ENCODE peak calls at places on chromosomes 1 and 21, in six cellular contexts. M is IMR-90, C is right cardiac atrium, S is fibroblast of the aortic adventitia, A is fibroblast of lung, B is hepatocyte. J is an unnamed sample.

GRCh38 chr1:242239394-242239793 is 240.5 kb upstream of the MAP1LC3C start:
- DNase-seq in A (no peak), M (no peak), B (no peak), S (no peak), C (no peak), J (no peak)

GRCh38 chr1:202687819-202688218 is 22.4 kb downstream of the SYT2 start:
- DNase-seq in S (no peak), C (no peak), A (no peak), M (no peak), B (no peak), J (no peak)

GRCh38 chr1:183480971-183481431 is 8.7 kb downstream of the SMG7 start:
- DNase-seq in S (peak; percentile 31), C (no peak), B (no peak), M (peak; percentile 19), A (no peak), J (peak; percentile 26)

GRCh38 chr21:42312626-42313104 is 2.5 kb downstream of the TFF3 start:
- DNase-seq in B (no peak), C (no peak), S (no peak), A (no peak), M (no peak), J (no peak)

GRCh38 chr1:200895801-200896570 is 1.3 kb downstream of the INAVA start:
- DNase-seq in S (peak; percentile 8), M (no peak), B (peak; percentile 62), C (no peak), A (no peak), J (no peak)

GRCh38 chr1:156896490-156897033 is 3.0 kb downstream of the PEAR1 start:
- DNase-seq in M (peak; percentile 92), B (peak; percentile 71), S (peak; percentile 91), A (peak; percentile 84), C (peak; percentile 67), J (peak; percentile 87)

GRCh38 chr1:24864409-24864808 is 65.7 kb downstream of the RUNX3 start:
- DNase-seq in C (no peak), M (no peak), A (no peak), B (peak; percentile 71), S (no peak), J (no peak)

GRCh38 chr1:207823880-207824566 is 72.2 kb downstream of the CD46 start:
- DNase-seq in B (peak; percentile 92), S (peak; percentile 98), C (peak; percentile 91), M (peak; percentile 97), A (peak; percentile 98), J (peak; percentile 98)

GRCh38 chr1:110538082-110538481 is 19.1 kb upstream of the KCNA10 start:
- DNase-seq in M (no peak), B (no peak), A (no peak), C (no peak), S (no peak), J (no peak)

GRCh38 chr1:41341756-41342562 is 19.3 kb upstream of the FOXO6 start:
- DNase-seq in A (no peak), S (no peak), M (no peak), B (peak; percentile 63), C (no peak), J (peak; percentile 38)

GRCh38 chr1:15248238-15248637 is 1.2 kb downstream of the FHAD1 start:
- DNase-seq in M (no peak), S (no peak), A (no peak), C (no peak), B (no peak), J (no peak)

GRCh38 chr1:229593800-229594199 is 32.1 kb downstream of the TAF5L start:
- DNase-seq in M (no peak), S (no peak), B (no peak), C (no peak), A (no peak), J (no peak)

GRCh38 chr1:227759345-227760300 is 24.4 kb downstream of the SNAP47 start:
- DNase-seq in S (peak; percentile 84), C (no peak), B (peak; percentile 82), A (peak; percentile 96), M (peak; percentile 99), J (peak; percentile 96)

GRCh38 chr1:54395535-54395934 is 10.7 kb downstream of the SSBP3 start:
- DNase-seq in C (no peak), A (no peak), B (no peak), S (no peak), M (no peak), J (no peak)

GRCh38 chr1:54391450-54392071 is 14.6 kb downstream of the SSBP3 start:
- DNase-seq in B (no peak), C (no peak), S (no peak), A (no peak), M (no peak), J (no peak)

GRCh38 chr1:54394104-54394503 is 12.1 kb downstream of the SSBP3 start:
- DNase-seq in B (no peak), M (no peak), C (no peak), S (no peak), A (no peak), J (no peak)

GRCh38 chr1:54392401-54392800 is 13.8 kb downstream of the SSBP3 start:
- DNase-seq in S (no peak), M (no peak), A (no peak), C (no peak), B (no peak), J (no peak)

DNA sequence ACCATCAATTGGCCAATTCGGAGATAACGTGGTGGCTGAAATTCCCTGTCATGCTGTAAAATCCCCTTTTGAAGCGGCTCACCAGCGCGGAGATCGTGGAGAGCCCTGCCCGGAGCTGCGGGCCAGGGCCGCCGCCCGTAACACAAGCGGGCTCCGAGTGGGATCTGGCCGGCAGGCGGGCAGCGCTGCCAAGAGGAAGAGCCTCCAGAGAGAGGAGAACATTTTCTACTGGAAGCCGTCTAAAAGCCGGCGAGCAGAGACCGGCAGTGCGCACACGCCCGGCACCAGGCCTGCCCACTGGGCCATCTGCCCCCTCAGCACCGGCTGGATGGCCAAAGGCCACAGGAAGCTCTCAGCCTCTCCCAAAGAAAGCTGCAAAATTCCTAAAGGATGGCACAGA is 15.5 kb downstream of the SSBP3 start:
- DNase-seq in A (no peak), B (no peak), C (peak; percentile 55), S (peak; percentile 39), M (no peak), J (no peak)
- H3K4me3 ChIP-seq in A (no peak overlapping the region), B (no peak overlapping the region), C (no peak overlapping the region), S (no peak overlapping the region), M (no peak overlapping the region), J (no peak overlapping the region)

GRCh38 chr1:1601564-1602320 is 1.8 kb upstream of the FNDC10 start:
- DNase-seq in M (no peak), C (no peak), A (no peak), S (no peak), B (no peak), J (no peak)

GRCh38 chr1:1598720-1599029 is 1.3 kb downstream of the FNDC10 start:
- DNase-seq in C (no peak), A (no peak), M (no peak), B (no peak), S (no peak), J (no peak)

GRCh38 chr1:1600861-1601563 is 1.1 kb upstream of the FNDC10 start:
- DNase-seq in M (no peak), B (peak; percentile 4), A (no peak), C (no peak), S (no peak), J (no peak)

GRCh38 chr1:1599030-1599916 is 662 bp downstream of the FNDC10 start:
- DNase-seq in A (no peak), B (peak; percentile 56), M (peak; percentile 37), S (peak; percentile 30), C (no peak), J (peak; percentile 28)

GRCh38 chr1:1599919-1600860 is at the start of gene FNDC10:
- DNase-seq in C (no peak), S (no peak), M (no peak), B (peak; percentile 32), A (no peak), J (no peak)
- H3K4me3 ChIP-seq in C (peak within 1 kb of the TSS; percentile 52), S (peak within 1 kb of the TSS; percentile 60), M (peak within 1 kb of the TSS; percentile 57), B (peak within 1 kb of the TSS; percentile 33), A (peak within 1 kb of the TSS; percentile 23), J (peak within 1 kb of the TSS; percentile 47)

DNA sequence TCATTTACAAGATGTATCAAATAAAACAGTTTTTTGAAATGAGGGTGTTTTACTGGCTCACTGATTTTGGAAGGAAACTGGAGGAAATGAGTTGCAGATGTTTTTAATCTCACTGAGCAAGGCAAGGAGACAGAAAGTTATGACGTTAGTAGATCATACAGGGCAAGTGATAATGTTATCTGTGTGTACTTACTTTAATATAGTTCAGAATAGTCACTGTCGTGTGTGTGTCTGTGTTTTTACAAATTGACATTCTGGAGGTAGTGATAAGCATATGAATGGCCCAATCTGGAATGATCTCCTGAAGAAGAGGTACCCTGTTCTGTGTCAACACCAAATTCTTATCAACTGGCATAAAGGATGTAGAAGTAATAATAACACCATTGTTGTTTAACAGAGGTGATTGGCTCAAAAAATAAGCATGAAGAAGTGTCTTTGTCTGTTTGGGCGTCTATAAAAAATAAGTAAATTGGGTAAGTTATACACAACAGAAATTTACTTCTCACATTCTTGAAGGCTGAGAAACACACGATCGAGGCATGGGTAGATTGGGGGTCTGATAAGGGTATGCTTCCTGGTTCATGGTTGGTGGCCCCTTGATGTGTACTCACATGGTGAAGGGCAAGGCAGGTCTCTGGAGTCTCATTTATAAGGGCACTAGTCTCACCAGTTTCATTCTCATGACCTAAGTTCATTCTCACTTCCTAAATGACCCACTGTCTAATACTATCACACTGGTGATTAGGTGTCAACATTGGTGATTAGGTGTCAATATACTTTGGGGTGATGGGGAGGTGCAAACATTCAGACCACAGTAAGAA is 2.1 kb upstream of the GBP4 start:
- DNase-seq in S (peak; percentile 44), C (no peak), A (no peak), M (no peak), B (no peak), J (peak; percentile 25)
- H3K4me3 ChIP-seq in S (no peak overlapping the region), C (peak overlapping the region; percentile 20), A (no peak overlapping the region), M (no peak overlapping the region), B (no peak overlapping the region), J (no peak overlapping the region)

GRCh38 chr1:91821126-91821868 is 64.7 kb downstream of the TGFBR3 start:
- DNase-seq in M (no peak), C (no peak), S (no peak), B (no peak), A (no peak), J (no peak)

GRCh38 chr1:91819038-91819788 is 66.7 kb downstream of the TGFBR3 start:
- DNase-seq in S (no peak), B (no peak), M (no peak), C (no peak), A (no peak), J (no peak)

GRCh38 chr1:91816055-91816454 is 69.9 kb downstream of the TGFBR3 start:
- DNase-seq in M (no peak), C (no peak), A (no peak), B (no peak), S (no peak), J (no peak)

GRCh38 chr1:91817506-91817905 is 68.4 kb downstream of the TGFBR3 start:
- DNase-seq in C (no peak), A (no peak), M (no peak), S (no peak), B (no peak), J (no peak)

DNA sequence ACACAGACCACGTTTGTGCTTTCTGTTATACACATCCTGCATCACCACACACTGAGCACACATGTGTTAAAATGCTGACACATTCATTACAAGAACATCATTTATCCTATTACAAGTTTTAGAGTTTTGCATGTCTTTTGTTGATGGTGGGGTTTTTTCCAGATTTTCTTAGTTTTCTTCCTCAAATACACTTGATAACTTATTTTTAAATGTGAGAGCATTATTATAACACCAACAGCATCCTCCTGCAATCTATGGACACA is 67.3 kb downstream of the TGFBR3 start:
- DNase-seq in A (no peak), S (no peak), M (no peak), B (no peak), C (no peak), J (no peak)
- H3K4me3 ChIP-seq in A (no peak overlapping the region), S (no peak overlapping the region), M (no peak overlapping the region), B (no peak overlapping the region), C (no peak overlapping the region), J (no peak overlapping the region)